ENCODE peak calls at places on chromosomes 4 and X, in eight cellular contexts. One of them, this sample, is unnamed.

GRCh38 chrX:39516399-39516798 is 581.4 kb downstream of the BCOR start:
- DNase-seq in activated CD4-positive, alpha-beta T cell treated with anti-CD3 and anti-CD28 coated beads, Interleukin-2, amount 50 U/mL, for 24 hours: no peak
- DNase-seq in fibroblast of gingiva: no peak
- DNase-seq in AG09309: no peak
- DNase-seq in endothelial cell: no peak
- DNase-seq in activated gamma-delta T cell treated with Interleukin-2 at 50 U/mL for 16 hours: no peak
- DNase-seq in D341Med: no peak
- DNase-seq in right cardiac atrium: peak
- DNase-seq in this sample: no peak

GRCh38 chr4:76195326-76195725 is 18.3 kb downstream of the SCARB2 start:
- DNase-seq in AG09309: no peak
- DNase-seq in D341Med: no peak
- DNase-seq in endothelial cell: no peak
- DNase-seq in activated CD4-positive, alpha-beta T cell treated with anti-CD3 and anti-CD28 coated beads, Interleukin-2, amount 50 U/mL, for 24 hours: no peak
- DNase-seq in activated gamma-delta T cell treated with Interleukin-2 at 50 U/mL for 16 hours: no peak
- DNase-seq in fibroblast of gingiva: no peak
- DNase-seq in right cardiac atrium: no peak
- DNase-seq in this sample: no peak

GRCh38 chrX:40189018-40189417 is 91.3 kb upstream of the BCOR start:
- DNase-seq in right cardiac atrium: no peak
- DNase-seq in activated gamma-delta T cell treated with Interleukin-2 at 50 U/mL for 16 hours: no peak
- DNase-seq in endothelial cell: no peak
- DNase-seq in AG09309: no peak
- DNase-seq in activated CD4-positive, alpha-beta T cell treated with anti-CD3 and anti-CD28 coated beads, Interleukin-2, amount 50 U/mL, for 24 hours: no peak
- DNase-seq in fibroblast of gingiva: peak
- DNase-seq in D341Med: no peak
- DNase-seq in this sample: no peak

GRCh38 chrX:130285069-130285620 is 16.4 kb upstream of the ZNF280C start:
- DNase-seq in activated CD4-positive, alpha-beta T cell treated with anti-CD3 and anti-CD28 coated beads, Interleukin-2, amount 50 U/mL, for 24 hours: no peak
- DNase-seq in activated gamma-delta T cell treated with Interleukin-2 at 50 U/mL for 16 hours: no peak
- DNase-seq in D341Med: no peak
- DNase-seq in fibroblast of gingiva: no peak
- DNase-seq in endothelial cell: no peak
- DNase-seq in AG09309: no peak
- DNase-seq in right cardiac atrium: no peak
- DNase-seq in this sample: no peak

GRCh38 chr4:107823870-107824366 is 814 bp upstream of the SGMS2 start:
- DNase-seq in AG09309: no peak
- DNase-seq in activated CD4-positive, alpha-beta T cell treated with anti-CD3 and anti-CD28 coated beads, Interleukin-2, amount 50 U/mL, for 24 hours: no peak
- DNase-seq in D341Med: no peak
- DNase-seq in right cardiac atrium: no peak
- DNase-seq in activated gamma-delta T cell treated with Interleukin-2 at 50 U/mL for 16 hours: no peak
- DNase-seq in fibroblast of gingiva: no peak
- DNase-seq in endothelial cell: no peak
- DNase-seq in this sample: no peak

GRCh38 chr4:184526228-184526627 is 51.9 kb upstream of the IRF2 start:
- DNase-seq in right cardiac atrium: no peak
- DNase-seq in activated CD4-positive, alpha-beta T cell treated with anti-CD3 and anti-CD28 coated beads, Interleukin-2, amount 50 U/mL, for 24 hours: no peak
- DNase-seq in AG09309: no peak
- DNase-seq in activated gamma-delta T cell treated with Interleukin-2 at 50 U/mL for 16 hours: no peak
- DNase-seq in D341Med: no peak
- DNase-seq in endothelial cell: no peak
- DNase-seq in fibroblast of gingiva: no peak
- DNase-seq in this sample: no peak

GRCh38 chrX:41097326-41097725 is 12.1 kb downstream of the USP9X start:
- DNase-seq in fibroblast of gingiva: no peak
- DNase-seq in activated gamma-delta T cell treated with Interleukin-2 at 50 U/mL for 16 hours: no peak
- DNase-seq in AG09309: no peak
- DNase-seq in endothelial cell: no peak
- DNase-seq in activated CD4-positive, alpha-beta T cell treated with anti-CD3 and anti-CD28 coated beads, Interleukin-2, amount 50 U/mL, for 24 hours: no peak
- DNase-seq in D341Med: no peak
- DNase-seq in right cardiac atrium: no peak
- DNase-seq in this sample: no peak

GRCh38 chr4:26105815-26106699 is 192.0 kb downstream of the SMIM20 start:
- DNase-seq in right cardiac atrium: no peak
- DNase-seq in AG09309: no peak
- DNase-seq in endothelial cell: no peak
- DNase-seq in activated CD4-positive, alpha-beta T cell treated with anti-CD3 and anti-CD28 coated beads, Interleukin-2, amount 50 U/mL, for 24 hours: no peak
- DNase-seq in fibroblast of gingiva: peak
- DNase-seq in activated gamma-delta T cell treated with Interleukin-2 at 50 U/mL for 16 hours: no peak
- DNase-seq in D341Med: no peak
- DNase-seq in this sample: no peak

GRCh38 chr4:154004859-154005520 is 216.1 kb upstream of the SFRP2 start:
- DNase-seq in activated CD4-positive, alpha-beta T cell treated with anti-CD3 and anti-CD28 coated beads, Interleukin-2, amount 50 U/mL, for 24 hours: no peak
- DNase-seq in fibroblast of gingiva: peak
- DNase-seq in right cardiac atrium: no peak
- DNase-seq in endothelial cell: no peak
- DNase-seq in D341Med: no peak
- DNase-seq in AG09309: peak
- DNase-seq in activated gamma-delta T cell treated with Interleukin-2 at 50 U/mL for 16 hours: no peak
- DNase-seq in this sample: no peak

GRCh38 chr4:107468812-107469211 is 251.2 kb downstream of the PAPSS1 start:
- DNase-seq in endothelial cell: no peak
- DNase-seq in AG09309: no peak
- DNase-seq in fibroblast of gingiva: no peak
- DNase-seq in activated CD4-positive, alpha-beta T cell treated with anti-CD3 and anti-CD28 coated beads, Interleukin-2, amount 50 U/mL, for 24 hours: no peak
- DNase-seq in right cardiac atrium: no peak
- DNase-seq in D341Med: no peak
- DNase-seq in activated gamma-delta T cell treated with Interleukin-2 at 50 U/mL for 16 hours: no peak
- DNase-seq in this sample: no peak

GRCh38 chr4:42473071-42473684 is 75.9 kb downstream of the SHISA3 start:
- DNase-seq in D341Med: no peak
- DNase-seq in fibroblast of gingiva: no peak
- DNase-seq in endothelial cell: no peak
- DNase-seq in AG09309: no peak
- DNase-seq in activated CD4-positive, alpha-beta T cell treated with anti-CD3 and anti-CD28 coated beads, Interleukin-2, amount 50 U/mL, for 24 hours: no peak
- DNase-seq in activated gamma-delta T cell treated with Interleukin-2 at 50 U/mL for 16 hours: no peak
- DNase-seq in right cardiac atrium: no peak
- DNase-seq in this sample: no peak

GRCh38 chrX:77446840-77447239 is 349 bp upstream of the FGF16 start:
- DNase-seq in fibroblast of gingiva: peak
- DNase-seq in AG09309: no peak
- DNase-seq in right cardiac atrium: no peak
- DNase-seq in activated CD4-positive, alpha-beta T cell treated with anti-CD3 and anti-CD28 coated beads, Interleukin-2, amount 50 U/mL, for 24 hours: no peak
- DNase-seq in activated gamma-delta T cell treated with Interleukin-2 at 50 U/mL for 16 hours: no peak
- DNase-seq in D341Med: no peak
- DNase-seq in endothelial cell: peak
- DNase-seq in this sample: no peak